ENCODE peak calls at places on chromosomes 6 and 20, in eight cellular contexts. E is SJSA1, M is GM23338, J is tibial artery, T is endodermal cell, F is PC-3, X is right cardiac atrium, N is breast epithelium. W is an unnamed sample.

GRCh38 chr6:9704989-9705388 is 709.9 kb downstream of the TFAP2A start:
- DNase-seq in T (no peak), M (no peak), N (no peak), X (no peak), J (no peak), E (no peak), F (peak), W (no peak)

GRCh38 chr6:35087361-35088280 is 53.5 kb downstream of the TCP11 start:
- DNase-seq in X (no peak), F (no peak), E (no peak), J (no peak), N (no peak), M (no peak), T (peak), W (no peak)

GRCh38 chr6:121651420-121651819 is 216.0 kb downstream of the GJA1 start:
- DNase-seq in E (peak), F (no peak), J (no peak), T (no peak), N (no peak), M (no peak), X (no peak), W (no peak)

GRCh38 chr20:33798444-33798843 is 12.7 kb upstream of the CHMP4B start:
- DNase-seq in T (no peak), F (no peak), N (no peak), J (no peak), X (no peak), E (no peak), M (no peak), W (no peak)

GRCh38 chr6:139588734-139589418 is 214.4 kb upstream of the CITED2 start:
- DNase-seq in M (no peak), T (no peak), N (no peak), F (peak), X (no peak), J (no peak), E (peak), W (no peak)

GRCh38 chr6:17291778-17292177 is 10.6 kb downstream of the RBM24 start:
- DNase-seq in N (no peak), F (no peak), E (no peak), J (no peak), X (peak), T (no peak), M (no peak), W (no peak)

GRCh38 chr6:116371384-116372209 is 850 bp downstream of the DSE start:
- DNase-seq in J (peak), F (peak), X (peak), N (peak), T (peak), M (peak), E (peak), W (peak)

GRCh38 chr6:71373943-71374342 is 85.3 kb downstream of the OGFRL1 start:
- DNase-seq in J (no peak), T (no peak), N (no peak), E (no peak), F (no peak), X (no peak), M (no peak), W (no peak)

GRCh38 chr6:106097368-106098231 is 11.5 kb downstream of the PRDM1 start:
- DNase-seq in E (peak), N (no peak), J (no peak), F (peak), T (no peak), X (no peak), M (no peak), W (peak)

GRCh38 chr20:3910868-3911267 is 21.7 kb downstream of the PANK2 start:
- DNase-seq in T (no peak), J (no peak), M (no peak), F (no peak), E (no peak), X (no peak), N (no peak), W (no peak)

GRCh38 chr6:18203786-18204185 is 48.6 kb downstream of the KDM1B start:
- DNase-seq in E (no peak), M (no peak), N (no peak), J (no peak), F (no peak), T (peak), X (no peak), W (no peak)

GRCh38 chr20:2729251-2729713 is 36.7 kb downstream of the EBF4 start:
- DNase-seq in E (no peak), F (no peak), M (no peak), T (no peak), J (no peak), N (no peak), X (no peak), W (no peak)

GRCh38 chr6:154508573-154509375 is 1.7 kb downstream of the CNKSR3 start:
- DNase-seq in M (no peak), T (no peak), J (no peak), X (no peak), F (peak), N (peak), E (no peak), W (peak)

GRCh38 chr6:111604259-111605099 is 1.2 kb downstream of the TRAF3IP2 start:
- DNase-seq in F (peak), T (peak), X (peak), E (peak), M (peak), J (peak), N (peak), W (peak)

GRCh38 chr6:28135393-28135792 is 6.3 kb upstream of the ZKSCAN8 start:
- DNase-seq in M (no peak), E (no peak), J (no peak), N (no peak), F (no peak), T (no peak), X (no peak), W (no peak)
- H3K27ac ChIP-seq in M (no peak), E (no peak), J (peak), N (no peak), F (no peak), T (no peak), X (no peak), W (no peak)

DNA sequence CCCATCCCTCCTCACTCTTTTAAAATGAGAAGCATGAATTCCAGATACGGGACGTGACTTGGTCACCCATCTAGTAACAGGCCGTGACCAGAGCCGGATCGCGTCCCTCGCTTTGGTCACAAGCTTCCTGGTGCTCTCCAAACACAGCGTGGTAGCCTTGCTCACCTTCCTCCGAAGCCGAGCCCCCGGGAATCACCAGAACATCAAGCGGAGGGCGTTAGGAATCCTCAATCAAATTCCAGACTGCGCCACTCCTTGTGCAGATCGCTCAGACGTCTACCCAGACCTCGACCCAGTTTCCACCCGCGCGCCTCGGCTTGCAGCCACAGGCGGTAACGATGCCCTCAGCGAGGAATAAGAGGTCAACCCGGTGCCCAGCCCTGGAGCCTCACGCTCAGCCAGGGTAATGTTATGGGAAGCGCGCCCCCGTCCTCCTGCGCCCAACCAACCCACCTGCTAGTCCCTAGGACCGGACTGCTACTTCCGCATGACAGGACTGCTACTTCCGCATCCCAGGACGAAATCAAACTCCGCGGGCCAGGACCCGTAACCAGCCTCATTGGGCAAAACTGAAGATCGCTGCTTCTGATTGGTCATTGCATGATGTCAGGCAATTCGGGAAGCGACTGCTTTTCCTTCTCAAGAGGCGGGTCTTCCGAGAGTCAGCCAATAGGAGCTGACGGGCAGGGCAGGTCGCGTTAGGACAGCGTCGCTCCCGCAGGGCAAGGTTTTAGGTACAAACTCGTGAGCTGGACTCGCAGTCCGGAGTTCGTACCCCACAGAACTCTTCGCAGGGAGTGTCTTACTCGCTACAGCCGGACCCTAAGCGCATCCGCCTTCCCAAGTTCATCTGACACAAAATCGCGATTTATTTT is at the start of gene MTFR2:
- DNase-seq in E (peak), F (peak), X (peak), N (peak), J (peak), T (peak), M (peak), W (peak)
- H3K27ac ChIP-seq in E (peak), F (peak), X (no peak), N (no peak), J (peak), T (no peak), M (no peak), W (peak)

GRCh38 chr6:11538049-11538798 is 675 bp downstream of the TMEM170B start:
- DNase-seq in J (peak), M (peak), X (peak), F (no peak), T (peak), N (no peak), E (no peak), W (peak)
- H3K27ac ChIP-seq in J (peak), M (no peak), X (peak), F (no peak), T (peak), N (peak), E (no peak), W (peak)

GRCh38 chr20:19770375-19770774 is 12.3 kb downstream of the RIN2 start:
- DNase-seq in M (peak), T (no peak), J (no peak), E (no peak), F (no peak), X (no peak), N (no peak), W (no peak)
- H3K27ac ChIP-seq in M (no peak), T (no peak), J (no peak), E (no peak), F (no peak), X (no peak), N (no peak), W (no peak)

DNA sequence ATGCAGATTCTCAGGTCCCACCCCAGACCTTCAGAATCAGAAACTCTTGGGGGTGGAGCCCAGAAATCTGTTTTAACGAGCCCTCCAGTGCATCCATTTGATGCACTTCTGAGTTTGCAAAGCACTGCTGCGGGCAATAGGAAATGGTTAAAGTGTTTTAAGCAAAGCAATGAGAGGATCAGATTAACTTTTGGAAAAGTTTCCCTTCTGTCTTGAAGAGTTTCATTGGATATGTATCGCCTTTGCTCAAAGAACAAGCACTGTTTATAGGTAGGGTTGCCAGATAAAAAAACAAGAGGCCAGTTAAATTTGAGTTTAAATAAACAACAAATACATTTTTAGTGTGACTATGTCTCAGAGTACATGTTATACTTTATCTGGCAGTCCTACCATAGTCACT is 226.0 kb downstream of the BMP7 start:
- DNase-seq in X (no peak), M (no peak), T (no peak), E (no peak), J (no peak), N (no peak), F (no peak), W (no peak)
- H3K27ac ChIP-seq in X (no peak), M (no peak), T (no peak), E (no peak), J (no peak), N (no peak), F (no peak), W (no peak)

W was measured in testis.